ENCODE peak calls at places on chromosomes 13 and 19, in five cellular contexts. Y is fibroblast of mammary gland, R is upper lobe of right lung, A is brain microvascular endothelial cell, O is cardiac muscle cell. U is an unnamed sample.
A peak's percentile ranks its signal among the peaks of the same experiment; 100 is the strongest.

GRCh38 chr13:49371943-49372636 is 71.8 kb downstream of the CAB39L start:
- DNase-seq in Y (no peak), R (no peak), A (no peak), O (no peak), U (no peak)

GRCh38 chr19:20928371-20928770 is 5.3 kb downstream of the ZNF85 start:
- DNase-seq in Y (peak; percentile 90), R (no peak), A (peak; percentile 94), O (no peak), U (no peak)

GRCh38 chr13:105972306-105972721 is 563.1 kb downstream of the EFNB2 start:
- DNase-seq in Y (no peak), R (no peak), A (no peak), O (no peak), U (no peak)

GRCh38 chr13:99658266-99658991 is 157.2 kb downstream of the TM9SF2 start:
- DNase-seq in Y (peak; percentile 69), R (peak; percentile 81), A (peak; percentile 71), O (peak; percentile 68), U (peak; percentile 19)

GRCh38 chr19:35031072-35031881 is 1.0 kb downstream of the SCN1B start:
- DNase-seq in Y (no peak), R (no peak), A (no peak), O (peak; percentile 59), U (no peak)

GRCh38 chr13:105908581-105908980 is 626.9 kb downstream of the EFNB2 start:
- DNase-seq in Y (no peak), R (no peak), A (peak; percentile 30), O (no peak), U (no peak)

GRCh38 chr13:39855236-39855635 is 199.8 kb downstream of the COG6 start:
- DNase-seq in Y (peak; percentile 25), R (no peak), A (no peak), O (no peak), U (peak; percentile 31)

GRCh38 chr19:45515081-45515624 is 7.9 kb downstream of the VASP start:
- DNase-seq in Y (no peak), R (peak; percentile 74), A (no peak), O (no peak), U (no peak)

GRCh38 chr13:113806526-113806925 is 47.5 kb downstream of the TMEM255B start:
- DNase-seq in Y (no peak), R (no peak), A (no peak), O (no peak), U (no peak)

GRCh38 chr19:6362351-6362801 is 1.0 kb downstream of the CLPP start:
- DNase-seq in Y (peak; percentile 14), R (no peak), A (no peak), O (no peak), U (no peak)

GRCh38 chr13:83211301-83211700 is 671.0 kb downstream of the SLITRK1 start:
- DNase-seq in Y (peak; percentile 37), R (no peak), A (peak; percentile 61), O (no peak), U (no peak)

GRCh38 chr19:30785728-30786127 is 413.5 kb downstream of the ZNF536 start:
- DNase-seq in Y (no peak), R (no peak), A (no peak), O (no peak), U (no peak)

GRCh38 chr13:52001120-52001731 is 10.0 kb downstream of the ATP7B start:
- DNase-seq in Y (peak; percentile 59), R (no peak), A (no peak), O (peak; percentile 56), U (no peak)

GRCh38 chr19:19224852-19225494 is 13.2 kb downstream of the NCAN start:
- DNase-seq in Y (peak; percentile 50), R (peak; percentile 90), A (peak; percentile 45), O (peak; percentile 81), U (no peak)

GRCh38 chr13:59261928-59262488 is 901.7 kb downstream of the DIAPH3 start:
- DNase-seq in Y (no peak), R (no peak), A (no peak), O (peak; percentile 60), U (peak; percentile 39)

GRCh38 chr19:53971608-53972007 is 8.9 kb downstream of the CACNG8 start:
- DNase-seq in Y (no peak), R (no peak), A (no peak), O (no peak), U (no peak)

GRCh38 chr19:38728752-38729541 is 15.3 kb downstream of the CAPN12 start:
- DNase-seq in Y (no peak), R (no peak), A (no peak), O (no peak), U (no peak)

GRCh38 chr19:19155495-19156219 is 14.4 kb downstream of the MEF2B start:
- DNase-seq in Y (no peak), R (no peak), A (no peak), O (no peak), U (no peak)

GRCh38 chr19:20077791-20078463 is at the start of gene ZNF90:
- DNase-seq in Y (peak; percentile 96), R (peak; percentile 89), A (peak; percentile 95), O (peak; percentile 99), U (peak; percentile 96)

GRCh38 chr13:72314210-72314609 is 413.2 kb downstream of the MZT1 start:
- DNase-seq in Y (no peak), R (no peak), A (no peak), O (no peak), U (peak; percentile 62)

GRCh38 chr13:110186221-110186838 is 120.6 kb downstream of the COL4A1 start:
- DNase-seq in Y (no peak), R (peak; percentile 30), A (no peak), O (no peak), U (no peak)

GRCh38 chr13:110185696-110186095 is 121.3 kb downstream of the COL4A1 start:
- DNase-seq in Y (peak; percentile 16), R (peak; percentile 16), A (peak; percentile 92), O (no peak), U (no peak)

GRCh38 chr13:110182461-110182860 is 124.5 kb downstream of the COL4A1 start:
- DNase-seq in Y (no peak), R (peak; percentile 32), A (no peak), O (no peak), U (no peak)

GRCh38 chr13:110183925-110184324 is 123.0 kb downstream of the COL4A1 start:
- DNase-seq in Y (peak; percentile 2), R (no peak), A (peak; percentile 49), O (no peak), U (peak; percentile 12)

DNA sequence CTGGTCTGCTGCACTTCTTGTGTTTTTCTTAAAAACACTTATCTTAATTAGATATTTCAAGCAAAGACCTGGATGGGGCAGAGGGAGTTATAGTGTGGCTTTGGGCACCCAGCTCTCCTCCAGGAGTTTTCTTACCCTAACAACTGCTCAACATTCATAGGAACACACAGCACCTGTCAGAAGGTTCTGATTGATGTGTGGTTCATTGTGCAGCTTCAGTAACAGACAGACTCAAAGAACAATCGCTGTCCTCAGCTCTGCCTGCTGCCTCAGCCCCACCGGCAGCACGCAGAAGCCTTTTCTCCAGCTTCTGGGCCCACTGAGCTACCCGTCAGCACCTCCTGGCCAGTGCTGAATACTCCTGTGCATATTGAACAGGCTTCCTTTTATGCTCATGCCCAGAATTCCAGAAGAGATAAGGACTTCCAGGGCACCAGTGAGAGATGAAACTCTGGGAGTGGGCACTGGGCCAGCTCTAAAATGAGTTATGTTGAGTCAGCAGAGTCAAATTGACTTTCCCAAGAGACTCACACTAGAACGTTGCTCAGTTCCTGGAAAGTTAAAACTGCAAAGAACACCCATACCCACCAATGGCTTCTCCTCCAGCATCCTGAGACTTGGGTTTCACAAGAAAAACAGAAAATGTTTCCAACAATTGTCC is 119.3 kb downstream of the COL4A1 start:
- DNase-seq in Y (peak; percentile 87), R (peak; percentile 17), A (peak; percentile 88), O (peak; percentile 93), U (peak; percentile 65)
- TF ChIP-seq CTCF in Y (no peak), R (no peak), A (no peak), O (no peak), U (no peak)

GRCh38 chr19:49573451-49573850 is 6.9 kb downstream of the NOSIP start:
- DNase-seq in Y (peak; percentile 53), R (no peak), A (no peak), O (no peak), U (no peak)
- H3K4me3 ChIP-seq in Y (no peak overlapping the region), R (no peak overlapping the region), A (no peak overlapping the region), O (no peak overlapping the region), U (no peak overlapping the region)

GRCh38 chr19:48821633-48822032 is 10.8 kb upstream of the BCAT2 start:
- DNase-seq in Y (no peak), R (no peak), A (no peak), O (no peak), U (no peak)

GRCh38 chr19:48830965-48831364 is 5.3 kb downstream of the HSD17B14 start:
- DNase-seq in Y (no peak), R (no peak), A (no peak), O (no peak), U (no peak)

GRCh38 chr19:48822514-48822913 is 11.7 kb upstream of the BCAT2 start:
- DNase-seq in Y (no peak), R (no peak), A (no peak), O (no peak), U (no peak)

GRCh38 chr19:48830088-48830487 is 6.2 kb downstream of the HSD17B14 start:
- DNase-seq in Y (no peak), R (no peak), A (no peak), O (peak; percentile 14), U (no peak)

GRCh38 chr19:48826606-48827020 is 9.7 kb downstream of the HSD17B14 start:
- DNase-seq in Y (no peak), R (peak; percentile 80), A (no peak), O (no peak), U (no peak)
- TF ChIP-seq CTCF in Y (peak; percentile 9), R (peak; percentile 24), A (peak; percentile 36), O (peak; percentile 18), U (peak; percentile 36)

GRCh38 chr13:35475131-35475959 is 1.1 kb downstream of the MAB21L1 start:
- DNase-seq in Y (peak; percentile 66), R (no peak), A (peak; percentile 7), O (peak; percentile 39), U (peak; percentile 59)
- H3K4me3 ChIP-seq in Y (peak overlapping the region; percentile 87), R (peak overlapping the region; percentile 24), A (peak overlapping the region; percentile 59), O (no peak overlapping the region), U (peak overlapping the region; percentile 97)

GRCh38 chr19:29671393-29672076 is 6.3 kb downstream of the PLEKHF1 start:
- DNase-seq in Y (peak; percentile 66), R (peak; percentile 81), A (peak; percentile 24), O (no peak), U (no peak)
- TF ChIP-seq CTCF in Y (peak; percentile 24), R (peak; percentile 42), A (peak; percentile 53), O (peak; percentile 24), U (peak; percentile 13)

DNA sequence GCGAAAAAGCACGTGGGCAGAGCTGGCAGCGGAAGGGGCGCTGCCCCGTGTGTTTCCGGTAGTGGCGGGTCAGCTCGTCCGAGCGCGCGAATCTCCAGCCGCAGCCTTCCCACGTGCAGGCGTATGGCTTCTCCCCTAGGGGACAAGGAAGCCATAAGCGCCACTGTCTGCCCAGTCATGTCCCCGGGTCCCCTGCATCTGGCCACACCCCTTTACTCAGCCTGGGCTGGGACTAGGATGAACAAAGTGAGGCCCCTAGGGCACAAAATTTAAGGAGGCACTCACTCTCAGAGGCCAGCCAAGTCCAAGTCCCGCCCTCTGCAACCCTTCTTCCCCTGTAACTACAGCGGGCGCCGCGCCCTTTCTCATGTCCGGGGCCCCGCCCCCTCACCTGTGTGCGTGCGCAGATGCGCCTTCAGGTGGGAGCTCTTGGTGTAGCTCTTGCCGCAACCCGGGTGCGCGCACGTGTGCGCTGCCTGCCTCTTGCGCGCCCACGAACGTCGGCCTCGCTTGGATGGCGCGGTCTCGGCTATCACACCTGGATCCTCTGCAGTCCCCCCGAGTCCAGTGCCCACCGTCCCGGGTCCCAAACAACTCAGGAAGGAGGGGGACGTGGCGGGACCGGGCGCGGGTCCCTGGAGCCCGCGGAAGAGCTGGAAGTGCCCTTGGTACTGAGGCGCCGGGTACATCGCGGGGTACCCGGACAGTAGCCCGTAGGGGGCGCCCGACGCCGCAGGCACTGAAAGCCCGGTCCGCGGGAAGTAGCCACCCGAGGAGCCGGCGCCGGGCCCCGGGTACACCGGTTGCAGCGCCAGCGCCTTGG is 1.9 kb downstream of the KLF1 start:
- DNase-seq in Y (peak; percentile 46), R (peak; percentile 95), A (peak; percentile 18), O (peak; percentile 72), U (peak; percentile 69)
- H3K4me3 ChIP-seq in Y (peak overlapping the region; percentile 7), R (peak overlapping the region; percentile 44), A (peak overlapping the region; percentile 9), O (peak overlapping the region; percentile 25), U (peak overlapping the region; percentile 36)

U was measured in BE2C.